ENCODE peak calls at places on chromosomes 16 and 17, in five cellular contexts. Y is CD8-positive, alpha-beta T cell; I is gastrocnemius medialis; Z is WTC11; A is fibroblast of lung. P is an unnamed sample.

GRCh38 chr17:75813081-75814020 is 28.7 kb downstream of the UNK start:
- DNase-seq in Y (no peak), I (no peak), Z (no peak), A (no peak), P (no peak)

GRCh38 chr16:81888520-81889394 is 109.7 kb downstream of the PLCG2 start:
- DNase-seq in Y (no peak), I (no peak), Z (no peak), A (no peak), P (no peak)

GRCh38 chr17:74176546-74177001 is 26.9 kb upstream of the RPL38 start:
- DNase-seq in Y (peak; percentile 12), I (no peak), Z (peak; percentile 81), A (peak; percentile 43), P (peak; percentile 67)

GRCh38 chr16:4231367-4231766 is 10.5 kb downstream of the SRL start:
- DNase-seq in Y (no peak), I (no peak), Z (no peak), A (no peak), P (no peak)

GRCh38 chr16:25108054-25108453 is 3.5 kb upstream of the LCMT1 start:
- DNase-seq in Y (no peak), I (no peak), Z (peak; percentile 28), A (no peak), P (no peak)

GRCh38 chr17:17495448-17496188 is 577 bp downstream of the RASD1 start:
- DNase-seq in Y (peak; percentile 10), I (no peak), Z (peak; percentile 53), A (peak; percentile 27), P (no peak)

GRCh38 chr16:3514621-3515020 is 13.8 kb downstream of the CLUAP1 start:
- DNase-seq in Y (no peak), I (no peak), Z (no peak), A (peak; percentile 47), P (no peak)

GRCh38 chr16:87317766-87318121 is 552 bp upstream of the C16orf95 start:
- DNase-seq in Y (no peak), I (no peak), Z (no peak), A (peak; percentile 64), P (peak; percentile 60)

GRCh38 chr17:42878123-42878880 is 22.3 kb upstream of the G6PC1 start:
- DNase-seq in Y (no peak), I (no peak), Z (peak; percentile 89), A (no peak), P (no peak)

GRCh38 chr17:43352579-43352978 is 46.2 kb upstream of the ARL4D start:
- DNase-seq in Y (no peak), I (no peak), Z (no peak), A (no peak), P (no peak)

GRCh38 chr17:62051053-62051452 is 14.0 kb downstream of the MED13 start:
- DNase-seq in Y (no peak), I (no peak), Z (no peak), A (no peak), P (no peak)

GRCh38 chr17:62194401-62194800 is 129.3 kb upstream of the MED13 start:
- DNase-seq in Y (no peak), I (no peak), Z (no peak), A (no peak), P (no peak)

GRCh38 chr17:2022647-2023046 is 2.5 kb downstream of the RTN4RL1 start:
- DNase-seq in Y (no peak), I (no peak), Z (no peak), A (no peak), P (no peak)

GRCh38 chr16:67663151-67663876 is 2.6 kb downstream of the PARD6A start:
- DNase-seq in Y (no peak), I (no peak), Z (peak; percentile 81), A (no peak), P (no peak)

GRCh38 chr16:81601008-81601428 is 156.4 kb downstream of the CMIP start:
- DNase-seq in Y (no peak), I (no peak), Z (no peak), A (peak; percentile 72), P (peak; percentile 96)

GRCh38 chr17:40430272-40431230 is 12.7 kb upstream of the IGFBP4 start:
- DNase-seq in Y (no peak), I (no peak), Z (no peak), A (no peak), P (no peak)

GRCh38 chr16:1308036-1308976 is 1.1 kb upstream of the UBE2I start:
- DNase-seq in Y (no peak), I (no peak), Z (no peak), A (peak; percentile 56), P (no peak)

GRCh38 chr17:55416470-55417052 is 5.1 kb downstream of the MMD start:
- DNase-seq in Y (no peak), I (no peak), Z (no peak), A (peak; percentile 17), P (no peak)

GRCh38 chr17:47735536-47736011 is 2.5 kb downstream of the TBX21 start:
- DNase-seq in Y (no peak), I (no peak), Z (no peak), A (no peak), P (no peak)

GRCh38 chr17:61235821-61236197 is 163.8 kb upstream of the TBX2 start:
- DNase-seq in Y (no peak), I (no peak), Z (no peak), A (peak; percentile 73), P (no peak)

GRCh38 chr17:50175035-50175788 is 9.4 kb downstream of the SGCA start:
- DNase-seq in Y (no peak), I (no peak), Z (no peak), A (peak; percentile 40), P (no peak)

GRCh38 chr17:50177476-50177875 is 11.7 kb downstream of the SGCA start:
- DNase-seq in Y (no peak), I (no peak), Z (no peak), A (no peak), P (no peak)

GRCh38 chr17:50174444-50174843 is 8.6 kb downstream of the SGCA start:
- DNase-seq in Y (no peak), I (no peak), Z (no peak), A (no peak), P (no peak)

GRCh38 chr17:50177983-50178834 is 12.4 kb downstream of the SGCA start:
- DNase-seq in Y (no peak), I (peak; percentile 70), Z (peak; percentile 68), A (peak; percentile 99), P (peak; percentile 94)

GRCh38 chr17:50176559-50177471 is 11.0 kb downstream of the SGCA start:
- DNase-seq in Y (no peak), I (no peak), Z (no peak), A (peak; percentile 33), P (no peak)
- TF ChIP-seq CTCF in Y (no peak), I (peak; percentile 38), Z (no peak), A (no peak), P (no peak)

GRCh38 chr16:22007509-22008214 is at the start of gene MOSMO:
- DNase-seq in Y (peak; percentile 65), I (peak; percentile 47), Z (peak; percentile 66), A (peak; percentile 67), P (peak; percentile 73)
- TF ChIP-seq CTCF in Y (no peak), I (no peak), Z (no peak), A (no peak), P (no peak)

GRCh38 chr17:78133971-78134898 is 3.7 kb downstream of the TMC8 start:
- DNase-seq in Y (peak; percentile 69), I (no peak), Z (peak; percentile 89), A (no peak), P (no peak)
- TF ChIP-seq CTCF in Y (peak; percentile 72), I (peak; percentile 44), Z (peak; percentile 40), A (peak; percentile 56), P (peak; percentile 41)

GRCh38 chr17:28726912-28727726 is 1.1 kb upstream of the TLCD1 start:
- DNase-seq in Y (peak; percentile 88), I (peak; percentile 77), Z (peak; percentile 99), A (peak; percentile 91), P (peak; percentile 82)

GRCh38 chr17:28728364-28729200 is at the start of gene NEK8:
- DNase-seq in Y (peak; percentile 97), I (peak; percentile 88), Z (peak; percentile 98), A (peak; percentile 84), P (peak; percentile 95)

GRCh38 chr17:28726396-28726911 is 421 bp upstream of the TLCD1 start:
- DNase-seq in Y (peak; percentile 52), I (no peak), Z (peak; percentile 74), A (peak; percentile 58), P (no peak)

GRCh38 chr17:28725660-28726395 is at the start of gene TLCD1:
- DNase-seq in Y (peak; percentile 42), I (no peak), Z (peak; percentile 77), A (peak; percentile 74), P (peak; percentile 82)

DNA sequence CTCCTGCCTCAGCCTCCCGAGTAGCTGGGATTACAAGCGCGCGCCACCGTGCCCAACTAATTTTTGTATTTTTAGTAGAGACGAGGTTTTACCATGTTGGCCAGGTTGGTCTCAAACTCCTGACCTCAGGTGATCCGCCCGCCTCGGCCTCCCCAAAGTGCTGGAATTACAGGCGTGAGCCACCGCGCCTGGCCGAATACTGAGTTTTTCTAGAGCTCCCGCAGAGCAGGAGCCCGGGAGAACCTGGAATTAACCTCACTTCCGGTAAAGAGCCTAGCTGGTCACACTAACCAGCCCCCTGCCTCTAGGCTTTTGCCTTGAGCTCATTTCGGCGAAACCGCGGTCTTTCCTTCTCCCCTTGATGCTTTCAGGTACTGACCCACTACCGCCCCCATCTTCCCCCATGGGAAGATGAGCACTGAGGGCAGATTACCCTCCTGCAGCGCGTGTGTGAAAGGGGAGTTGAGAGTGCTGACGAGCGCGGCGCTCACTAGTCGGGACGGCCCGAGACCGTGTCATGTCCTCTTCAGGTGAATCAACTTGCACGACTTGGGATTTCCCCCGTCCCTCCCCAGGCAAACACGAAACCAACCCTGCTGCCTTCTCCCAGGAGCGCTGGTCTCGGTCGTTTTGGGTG is 743 bp upstream of the NEK8 start:
- DNase-seq in Y (peak; percentile 70), I (no peak), Z (peak; percentile 82), A (peak; percentile 51), P (peak; percentile 71)
- TF ChIP-seq CTCF in Y (no peak), I (no peak), Z (no peak), A (peak; percentile 12), P (peak; percentile 23)

GRCh38 chr17:81854974-81855774 is 5.2 kb downstream of the P4HB start:
- DNase-seq in Y (no peak), I (no peak), Z (no peak), A (peak; percentile 28), P (no peak)
- TF ChIP-seq CTCF in Y (no peak), I (no peak), Z (no peak), A (no peak), P (no peak)